ENCODE peak calls at places on chromosome 15, in five cellular contexts. G, N, S, A and D are unnamed samples.

GRCh38 chr15:63998489-63998888 is 47.8 kb downstream of the DAPK2 start:
- DNase-seq in G (no peak), N (no peak), A (no peak), S (no peak), D (no peak)

GRCh38 chr15:34708422-34708821 is 46.4 kb downstream of the GJD2 start:
- DNase-seq in N (no peak), A (no peak), S (peak), G (no peak), D (peak)

GRCh38 chr15:31311735-31312134 is 14.9 kb upstream of the KLF13 start:
- DNase-seq in G (no peak), A (peak), N (no peak), S (no peak), D (no peak)

GRCh38 chr15:35181538-35181937 is 96.4 kb upstream of the NANOGP8 start:
- DNase-seq in S (no peak), N (no peak), A (no peak), G (no peak), D (peak)

GRCh38 chr15:57421540-57421939 is 45.2 kb downstream of the CGNL1 start:
- DNase-seq in S (no peak), N (no peak), A (no peak), G (no peak), D (no peak)

GRCh38 chr15:68640791-68641331 is 62.1 kb downstream of the CORO2B start:
- DNase-seq in N (no peak), G (no peak), A (peak), S (no peak), D (no peak)

GRCh38 chr15:50218291-50218690 is 36.3 kb downstream of the SLC27A2 start:
- DNase-seq in A (no peak), S (no peak), G (no peak), N (no peak), D (no peak)

GRCh38 chr15:38260077-38260476 is 7.4 kb downstream of the SPRED1 start:
- DNase-seq in N (no peak), S (no peak), G (no peak), A (no peak), D (no peak)

GRCh38 chr15:100276519-100276918 is 65.3 kb downstream of the ADAMTS17 start:
- DNase-seq in N (no peak), A (peak), S (no peak), G (no peak), D (no peak)

GRCh38 chr15:55344206-55344605 is 25.2 kb downstream of the PIGB start:
- DNase-seq in S (no peak), A (no peak), N (no peak), G (no peak), D (no peak)

GRCh38 chr15:62241135-62241770 is 76.2 kb upstream of the C2CD4B start:
- DNase-seq in N (no peak), A (no peak), G (peak), S (peak), D (peak)

GRCh38 chr15:30924353-30924752 is 20.6 kb downstream of the FAN1 start:
- DNase-seq in A (no peak), S (no peak), G (no peak), N (no peak), D (no peak)

GRCh38 chr15:101431301-101431700 is 58.2 kb downstream of the PCSK6 start:
- DNase-seq in G (peak), S (no peak), A (peak), N (no peak), D (no peak)

GRCh38 chr15:88465633-88466219 is 1.5 kb downstream of the MRPL46 start:
- DNase-seq in N (no peak), A (peak), S (no peak), G (no peak), D (peak)

GRCh38 chr15:68797589-68798377 is 22.9 kb downstream of the ANP32A start:
- DNase-seq in G (no peak), S (no peak), N (no peak), A (no peak), D (no peak)

GRCh38 chr15:51105430-51106016 is 10.8 kb upstream of the TNFAIP8L3 start:
- DNase-seq in A (no peak), G (no peak), S (no peak), N (no peak), D (no peak)

GRCh38 chr15:64622410-64623260 is 152.8 kb downstream of the RBPMS2 start:
- DNase-seq in N (no peak), G (no peak), A (no peak), S (no peak), D (no peak)

GRCh38 chr15:90062023-90062728 is 40.1 kb downstream of the IDH2 start:
- DNase-seq in G (peak), A (no peak), S (no peak), N (no peak), D (no peak)

GRCh38 chr15:74011610-74012009 is 17.1 kb downstream of the PML start:
- DNase-seq in G (peak), S (no peak), N (no peak), A (peak), D (peak)

GRCh38 chr15:100733786-100734185 is 131.4 kb downstream of the ASB7 start:
- DNase-seq in S (no peak), A (peak), N (no peak), G (no peak), D (no peak)

GRCh38 chr15:43207024-43207423 is 13.8 kb downstream of the EPB42 start:
- DNase-seq in A (peak), S (no peak), G (no peak), N (no peak), D (no peak)

GRCh38 chr15:66780172-66780972 is 78.3 kb downstream of the SMAD6 start:
- DNase-seq in A (no peak), S (peak), N (no peak), G (no peak), D (no peak)

GRCh38 chr15:68449389-68449788 is 17.4 kb upstream of the ITGA11 start:
- DNase-seq in G (no peak), A (peak), N (no peak), S (no peak), D (no peak)

GRCh38 chr15:101600024-101600423 is 52.2 kb downstream of the TM2D3 start:
- DNase-seq in N (no peak), G (no peak), S (no peak), A (no peak), D (no peak)

GRCh38 chr15:82942691-82943090 is 9.8 kb downstream of the HOMER2 start:
- DNase-seq in N (no peak), G (peak), S (peak), A (no peak), D (no peak)

GRCh38 chr15:101264911-101265641 is 12.2 kb downstream of the SELENOS start:
- DNase-seq in S (no peak), N (no peak), A (peak), G (no peak), D (no peak)

GRCh38 chr15:62883938-62884479 is 158.5 kb upstream of the TPM1 start:
- DNase-seq in G (no peak), N (no peak), A (no peak), S (no peak), D (no peak)

GRCh38 chr15:93213281-93213680 is 124.3 kb upstream of the RGMA start:
- DNase-seq in A (peak), N (no peak), S (no peak), G (no peak), D (no peak)
- TF ChIP-seq POLR2A in A (no peak), N (no peak), S (no peak), G (no peak), D (no peak)

GRCh38 chr15:40082195-40082868 is 26.3 kb downstream of the BMF start:
- DNase-seq in N (no peak), S (no peak), A (no peak), G (no peak), D (peak)

GRCh38 chr15:40080847-40081246 is 27.8 kb downstream of the BMF start:
- DNase-seq in A (no peak), N (no peak), S (no peak), G (no peak), D (peak)

GRCh38 chr15:40080104-40080503 is 28.6 kb downstream of the BMF start:
- DNase-seq in A (no peak), N (no peak), S (no peak), G (no peak), D (peak)

GRCh38 chr15:40083756-40084101 is 24.9 kb downstream of the BMF start:
- DNase-seq in G (no peak), N (no peak), S (no peak), A (no peak), D (no peak)

DNA sequence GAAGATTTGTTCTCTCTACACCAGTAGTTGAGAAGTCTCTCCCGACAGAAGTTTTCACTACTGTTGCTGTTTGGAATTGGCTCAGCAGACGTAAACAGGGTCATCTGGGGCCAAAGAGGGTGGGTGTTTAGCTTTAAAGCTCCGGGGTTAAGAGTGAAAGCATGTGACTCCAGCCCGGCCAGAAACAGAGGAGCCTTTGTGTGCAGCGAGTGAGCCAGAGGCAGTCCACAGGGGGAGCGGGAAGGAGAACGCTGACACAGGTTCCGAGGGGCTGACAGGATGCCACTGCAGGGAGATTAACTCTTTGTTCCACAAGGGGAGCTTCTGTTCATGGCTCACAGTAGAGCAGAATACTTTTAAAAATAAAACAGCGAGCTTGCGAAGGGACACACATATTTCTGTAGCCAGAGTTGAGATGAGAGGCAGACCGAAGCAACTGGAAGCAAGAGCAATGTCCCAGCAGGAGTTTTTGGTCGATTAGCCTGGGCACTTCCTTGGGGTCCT is 26.9 kb downstream of the BMF start:
- DNase-seq in A (peak), N (no peak), G (peak), S (no peak), D (peak)
- TF ChIP-seq POLR2A in A (no peak), N (no peak), G (no peak), S (no peak), D (peak)

DNA sequence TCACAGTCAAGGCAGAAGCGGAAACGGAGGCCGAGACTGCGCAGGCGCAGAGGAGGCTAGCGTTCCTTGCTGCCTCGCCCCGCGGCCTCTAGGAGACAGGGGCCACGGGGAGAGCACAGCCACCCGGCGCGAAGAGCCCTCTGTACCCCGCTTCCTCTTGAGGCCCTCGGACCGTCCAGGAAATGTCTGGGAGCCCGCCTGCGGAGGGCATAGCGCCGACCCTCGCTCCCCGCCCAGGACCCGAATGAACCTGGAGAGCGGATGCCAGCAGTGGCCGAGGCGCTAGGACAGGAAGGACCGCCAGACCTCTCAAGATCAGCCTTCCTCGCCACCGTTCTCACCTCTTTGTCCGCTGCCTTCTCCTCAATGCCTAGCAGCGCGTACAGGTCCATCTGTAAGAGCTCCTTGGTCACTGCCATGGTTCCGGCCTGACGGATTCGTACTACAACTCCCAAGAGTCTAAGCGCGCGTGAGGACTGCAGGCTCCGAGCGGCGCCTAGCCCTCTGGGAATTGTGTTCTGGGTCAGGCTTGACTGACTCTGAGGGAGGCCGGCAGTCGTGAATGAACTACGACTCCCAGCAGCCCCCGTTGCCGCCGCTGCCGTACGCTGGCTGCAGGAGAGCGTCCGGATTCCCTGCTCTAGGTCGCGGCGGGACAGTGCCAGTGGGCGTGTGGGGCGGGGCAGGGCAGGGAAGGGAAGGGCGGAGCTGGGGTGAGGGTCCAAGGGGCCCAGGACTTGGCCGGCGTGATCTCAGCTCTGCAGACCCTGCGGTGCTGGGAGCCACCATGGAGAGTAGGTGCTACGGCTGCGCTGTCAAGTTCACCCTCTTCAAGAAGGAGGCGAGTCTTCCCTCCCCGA is at the start of the genes DNAJC17 and ZFYVE19:
- DNase-seq in A (peak), N (peak), S (peak), G (peak), D (peak)
- TF ChIP-seq POLR2A in A (no peak), N (peak), S (peak), G (no peak), D (peak)

DNA sequence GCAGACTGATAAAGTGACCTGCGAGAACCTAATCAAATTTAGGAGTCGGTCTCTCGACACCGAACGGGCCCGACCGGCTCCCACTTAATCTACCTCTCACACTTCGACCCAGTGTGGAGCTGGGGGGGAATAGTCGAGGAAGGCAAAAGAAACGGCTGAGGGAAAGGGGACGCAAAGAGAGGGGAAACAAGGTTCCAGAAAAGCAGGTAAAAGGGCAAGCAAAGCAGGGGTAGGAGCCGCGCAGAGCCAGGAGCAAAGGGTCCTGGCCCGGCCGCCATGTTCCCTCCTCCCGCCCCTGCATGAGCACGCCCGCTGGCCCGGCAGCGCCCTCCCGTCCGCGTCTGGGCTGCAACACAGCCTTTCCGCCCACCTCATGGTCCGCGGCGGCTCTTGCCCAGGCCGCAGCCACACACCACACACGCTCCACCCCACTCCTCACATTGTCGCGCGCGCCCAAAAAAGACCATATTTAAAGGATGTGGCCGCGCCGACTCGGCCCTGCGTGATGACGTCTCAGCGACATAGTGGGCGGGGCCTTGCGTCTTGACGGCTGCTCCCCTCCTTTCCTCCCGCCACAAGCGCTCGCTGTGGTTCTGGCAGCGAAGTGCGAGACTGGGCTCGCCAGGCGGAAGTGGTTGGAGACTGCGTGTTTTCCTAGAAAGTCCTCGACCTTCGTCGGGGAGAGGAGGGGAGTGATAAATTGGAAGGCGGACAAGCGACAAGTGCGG is at the start of gene ICE2:
- DNase-seq in S (peak), N (peak), A (peak), G (peak), D (peak)
- TF ChIP-seq POLR2A in S (peak), N (peak), A (peak), G (no peak), D (peak)